ENCODE peak calls at places on chromosome 20, in four cellular contexts. B, Q, M and X are unnamed samples.

GRCh38 chr20:18197382-18198070 is 59.9 kb downstream of the KAT14 start:
- ATAC-seq in Q (no peak), B (no peak), M (no peak), X (no peak)

GRCh38 chr20:10080554-10080953 is 45.8 kb downstream of the ANKEF1 start:
- ATAC-seq in Q (no peak), M (no peak), B (no peak), X (no peak)

GRCh38 chr20:13856356-13856755 is 71.5 kb downstream of the NDUFAF5 start:
- ATAC-seq in B (no peak), Q (no peak), M (no peak), X (peak)

GRCh38 chr20:25273046-25273445 is 25.2 kb downstream of the PYGB start:
- ATAC-seq in Q (no peak), B (no peak), M (no peak), X (no peak)

GRCh38 chr20:25081730-25082497 is at the start of gene VSX1:
- ATAC-seq in Q (no peak), B (no peak), M (peak), X (no peak)

GRCh38 chr20:57857118-57857517 is 147.3 kb upstream of the PMEPA1 start:
- ATAC-seq in M (no peak), B (no peak), Q (no peak), X (no peak)

GRCh38 chr20:595330-596308 is 14.5 kb downstream of the TCF15 start:
- ATAC-seq in Q (no peak), M (no peak), B (peak), X (no peak)

GRCh38 chr20:64055893-64056638 is 6.6 kb upstream of the SOX18 start:
- ATAC-seq in B (peak), Q (peak), M (no peak), X (no peak)

GRCh38 chr20:49668181-49668877 is 45.3 kb downstream of the B4GALT5 start:
- ATAC-seq in B (peak), M (peak), Q (peak), X (peak)

GRCh38 chr20:63472159-63472811 is at the start of gene KCNQ2:
- ATAC-seq in M (peak), Q (no peak), B (no peak), X (no peak)

GRCh38 chr20:3686867-3687321 is 5.1 kb upstream of the ADAM33 start:
- ATAC-seq in Q (peak), B (peak), M (no peak), X (no peak)

GRCh38 chr20:14775778-14776177 is 438.4 kb upstream of the FLRT3 start:
- ATAC-seq in Q (no peak), B (no peak), M (no peak), X (no peak)

GRCh38 chr20:45459606-45460005 is 9.9 kb upstream of the WFDC2 start:
- ATAC-seq in Q (no peak), B (no peak), M (no peak), X (no peak)

GRCh38 chr20:15842872-15843271 is 730.4 kb downstream of the KIF16B start:
- ATAC-seq in B (no peak), Q (no peak), M (no peak), X (no peak)

GRCh38 chr20:49276895-49277785 is 717 bp downstream of the ZNFX1 start:
- ATAC-seq in Q (no peak), B (peak), M (peak), X (peak)

GRCh38 chr20:23272176-23273029 is 78.2 kb upstream of the NXT1 start:
- ATAC-seq in M (no peak), Q (no peak), B (no peak), X (no peak)

GRCh38 chr20:32988008-32988407 is 16.2 kb downstream of the SUN5 start:
- ATAC-seq in B (peak), Q (no peak), M (no peak), X (peak)

GRCh38 chr20:63738687-63739128 is 868 bp upstream of the SLC2A4RG start:
- ATAC-seq in B (peak), Q (peak), M (no peak), X (peak)

GRCh38 chr20:45892828-45893500 is 1.8 kb downstream of the CTSA start:
- ATAC-seq in B (no peak), Q (no peak), M (peak), X (peak)

GRCh38 chr20:1953616-1954015 is 40.2 kb downstream of the PDYN start:
- ATAC-seq in Q (no peak), B (no peak), M (no peak), X (no peak)

GRCh38 chr20:25083773-25084615 is 2.1 kb upstream of the VSX1 start:
- ATAC-seq in M (peak), Q (no peak), B (peak), X (no peak)

GRCh38 chr20:46588532-46589509 is 38.4 kb upstream of the OCSTAMP start:
- ATAC-seq in M (peak), Q (no peak), B (no peak), X (no peak)

GRCh38 chr20:43463864-43464785 is 6.4 kb downstream of the SRSF6 start:
- ATAC-seq in M (no peak), B (no peak), Q (no peak), X (no peak)

GRCh38 chr20:35192071-35192872 is 20.4 kb downstream of the PROCR start:
- ATAC-seq in B (no peak), M (no peak), Q (no peak), X (no peak)

GRCh38 chr20:18077157-18077556 is 19.4 kb upstream of the OVOL2 start:
- ATAC-seq in M (no peak), B (no peak), Q (no peak), X (no peak)

GRCh38 chr20:20130399-20130798 is 78.1 kb downstream of the CFAP61 start:
- ATAC-seq in Q (no peak), M (no peak), B (no peak), X (no peak)

GRCh38 chr20:49823152-49823847 is 10.7 kb downstream of the SLC9A8 start:
- ATAC-seq in M (peak), Q (no peak), B (no peak), X (peak)

GRCh38 chr20:56810141-56810540 is 181.0 kb downstream of the TFAP2C start:
- ATAC-seq in B (no peak), M (no peak), Q (no peak), X (no peak)

GRCh38 chr20:53929974-53930650 is 140.3 kb downstream of the BCAS1 start:
- ATAC-seq in M (peak), Q (no peak), B (no peak), X (peak)

GRCh38 chr20:38143238-38143645 is 21.8 kb downstream of the TGM2 start:
- ATAC-seq in Q (peak), M (no peak), B (peak), X (no peak)

GRCh38 chr20:36208257-36208656 is 28.0 kb upstream of the AAR2 start:
- ATAC-seq in Q (no peak), M (no peak), B (no peak), X (no peak)

GRCh38 chr20:36959242-36959641 is 7.7 kb upstream of the SAMHD1 start:
- ATAC-seq in Q (no peak), B (no peak), M (no peak), X (no peak)

GRCh38 chr20:48723308-48724264 is 104.2 kb downstream of the PREX1 start:
- ATAC-seq in Q (peak), M (no peak), B (peak), X (no peak)